ENCODE peak calls at places on chromosomes 6 and 20, in seven cellular contexts. One of them, this sample, is unnamed.

GRCh38 chr6:27872634-27873028 is 39.6 kb downstream of the OR2B2 start:
- DNase-seq in stimulated activated CD4-positive, alpha-beta T cell treated with anti-CD3 and anti-CD28 coated beads, Interleukin-1b, Interleukin-23, amount 100 ng/mL, for 24 hours: no peak
- DNase-seq in psoas muscle: no peak
- DNase-seq in PC-3: no peak
- DNase-seq in glutamatergic neuron: no peak
- DNase-seq in CD8-positive, alpha-beta T cell: no peak
- DNase-seq in sigmoid colon: no peak
- DNase-seq in this sample: no peak

GRCh38 chr6:153328194-153328593 is 197.1 kb upstream of the RGS17 start:
- DNase-seq in stimulated activated CD4-positive, alpha-beta T cell treated with anti-CD3 and anti-CD28 coated beads, Interleukin-1b, Interleukin-23, amount 100 ng/mL, for 24 hours: no peak
- DNase-seq in psoas muscle: no peak
- DNase-seq in glutamatergic neuron: no peak
- DNase-seq in sigmoid colon: no peak
- DNase-seq in PC-3: peak
- DNase-seq in CD8-positive, alpha-beta T cell: no peak
- DNase-seq in this sample: no peak

GRCh38 chr20:62837790-62838458 is 21.1 kb downstream of the COL9A3 start:
- DNase-seq in psoas muscle: no peak
- DNase-seq in stimulated activated CD4-positive, alpha-beta T cell treated with anti-CD3 and anti-CD28 coated beads, Interleukin-1b, Interleukin-23, amount 100 ng/mL, for 24 hours: no peak
- DNase-seq in sigmoid colon: peak
- DNase-seq in glutamatergic neuron: no peak
- DNase-seq in CD8-positive, alpha-beta T cell: no peak
- DNase-seq in PC-3: no peak
- DNase-seq in this sample: peak

GRCh38 chr6:161924516-161925116 is 650.8 kb upstream of the AGPAT4 start:
- DNase-seq in sigmoid colon: no peak
- DNase-seq in PC-3: no peak
- DNase-seq in glutamatergic neuron: no peak
- DNase-seq in psoas muscle: no peak
- DNase-seq in stimulated activated CD4-positive, alpha-beta T cell treated with anti-CD3 and anti-CD28 coated beads, Interleukin-1b, Interleukin-23, amount 100 ng/mL, for 24 hours: no peak
- DNase-seq in CD8-positive, alpha-beta T cell: no peak
- DNase-seq in this sample: no peak

GRCh38 chr6:136920858-136921520 is 1.1 kb upstream of the SLC35D3 start:
- DNase-seq in sigmoid colon: no peak
- DNase-seq in stimulated activated CD4-positive, alpha-beta T cell treated with anti-CD3 and anti-CD28 coated beads, Interleukin-1b, Interleukin-23, amount 100 ng/mL, for 24 hours: no peak
- DNase-seq in glutamatergic neuron: peak
- DNase-seq in CD8-positive, alpha-beta T cell: no peak
- DNase-seq in psoas muscle: no peak
- DNase-seq in PC-3: no peak
- DNase-seq in this sample: peak

GRCh38 chr20:56572178-56572577 is 39.1 kb downstream of the FAM209B start:
- DNase-seq in stimulated activated CD4-positive, alpha-beta T cell treated with anti-CD3 and anti-CD28 coated beads, Interleukin-1b, Interleukin-23, amount 100 ng/mL, for 24 hours: no peak
- DNase-seq in CD8-positive, alpha-beta T cell: no peak
- DNase-seq in sigmoid colon: no peak
- DNase-seq in glutamatergic neuron: no peak
- DNase-seq in psoas muscle: no peak
- DNase-seq in PC-3: no peak
- DNase-seq in this sample: no peak

GRCh38 chr6:113695506-113695905 is 161.6 kb upstream of the MARCKS start:
- DNase-seq in sigmoid colon: no peak
- DNase-seq in CD8-positive, alpha-beta T cell: no peak
- DNase-seq in stimulated activated CD4-positive, alpha-beta T cell treated with anti-CD3 and anti-CD28 coated beads, Interleukin-1b, Interleukin-23, amount 100 ng/mL, for 24 hours: no peak
- DNase-seq in glutamatergic neuron: no peak
- DNase-seq in psoas muscle: no peak
- DNase-seq in PC-3: no peak
- DNase-seq in this sample: no peak

GRCh38 chr20:53786445-53787267 is 193.0 kb upstream of the ZNF217 start:
- DNase-seq in stimulated activated CD4-positive, alpha-beta T cell treated with anti-CD3 and anti-CD28 coated beads, Interleukin-1b, Interleukin-23, amount 100 ng/mL, for 24 hours: no peak
- DNase-seq in sigmoid colon: no peak
- DNase-seq in PC-3: peak
- DNase-seq in psoas muscle: no peak
- DNase-seq in CD8-positive, alpha-beta T cell: no peak
- DNase-seq in glutamatergic neuron: no peak
- DNase-seq in this sample: no peak

GRCh38 chr6:95548188-95548837 is 29.0 kb upstream of the MANEA start:
- DNase-seq in glutamatergic neuron: peak
- DNase-seq in CD8-positive, alpha-beta T cell: no peak
- DNase-seq in PC-3: no peak
- DNase-seq in stimulated activated CD4-positive, alpha-beta T cell treated with anti-CD3 and anti-CD28 coated beads, Interleukin-1b, Interleukin-23, amount 100 ng/mL, for 24 hours: no peak
- DNase-seq in psoas muscle: no peak
- DNase-seq in sigmoid colon: no peak
- DNase-seq in this sample: no peak